ENCODE peak calls at places on chromosomes 12 and 14, in four cellular contexts. U is activated CD8-positive, alpha-beta memory T cell treated with anti-CD3 and anti-CD28 coated beads, Interleukin-2, amount 50 U/mL, for 48 hours; K is BJ; N is H7. X is an unnamed sample.
A peak's percentile ranks its signal among the peaks of the same experiment; 100 is the strongest.

GRCh38 chr14:56294125-56294524 is 175.9 kb downstream of the PELI2 start:
- DNase-seq in U (no peak), K (no peak), N (peak; percentile 30), X (no peak)

GRCh38 chr12:56128669-56129209 is 672 bp downstream of the ESYT1 start:
- DNase-seq in U (no peak), K (no peak), N (peak; percentile 65), X (no peak)

GRCh38 chr12:96047621-96048211 is 12.3 kb upstream of the LTA4H start:
- DNase-seq in U (no peak), K (no peak), N (no peak), X (no peak)

GRCh38 chr12:49541911-49542505 is 3.2 kb downstream of the KCNH3 start:
- DNase-seq in U (no peak), K (no peak), N (peak; percentile 40), X (no peak)

GRCh38 chr14:58428011-58428807 is 690 bp downstream of the KIAA0586 start:
- DNase-seq in U (no peak), K (peak; percentile 19), N (peak; percentile 21), X (no peak)

GRCh38 chr14:90755661-90756304 is 60.4 kb downstream of the TTC7B start:
- DNase-seq in U (no peak), K (no peak), N (no peak), X (no peak)

GRCh38 chr14:34043627-34044372 is 92.9 kb upstream of the EGLN3 start:
- DNase-seq in U (peak; percentile 84), K (no peak), N (no peak), X (no peak)

GRCh38 chr12:54042970-54043744 is 10.3 kb downstream of the HOXC5 start:
- DNase-seq in U (no peak), K (no peak), N (no peak), X (no peak)

GRCh38 chr12:57129311-57130288 is 1.3 kb downstream of the LRP1 start:
- DNase-seq in U (no peak), K (no peak), N (peak; percentile 82), X (no peak)

GRCh38 chr12:56932867-56933266 is 1.3 kb downstream of the SDR9C7 start:
- DNase-seq in U (peak; percentile 42), K (no peak), N (peak; percentile 3), X (no peak)

GRCh38 chr12:110502449-110502738 is 263 bp downstream of the RAD9B start:
- DNase-seq in U (no peak), K (no peak), N (no peak), X (no peak)

GRCh38 chr12:65278576-65279386 is at the start of gene MSRB3:
- DNase-seq in U (peak; percentile 57), K (no peak), N (peak; percentile 88), X (peak; percentile 56)

GRCh38 chr12:24270965-24271364 is 321.5 kb upstream of the SOX5 start:
- DNase-seq in U (no peak), K (no peak), N (no peak), X (no peak)

GRCh38 chr14:98926151-98926550 is 345.8 kb downstream of the BCL11B start:
- DNase-seq in U (no peak), K (no peak), N (no peak), X (no peak)

GRCh38 chr14:100031506-100032281 is 33.5 kb upstream of the EVL start:
- DNase-seq in U (no peak), K (peak; percentile 96), N (no peak), X (peak; percentile 97)

GRCh38 chr14:65250162-65250495 is 147.8 kb upstream of the MAX start:
- DNase-seq in U (no peak), K (no peak), N (no peak), X (no peak)

GRCh38 chr12:95574799-95575452 is 23.6 kb upstream of the USP44 start:
- DNase-seq in U (no peak), K (no peak), N (peak; percentile 47), X (peak; percentile 17)

GRCh38 chr12:108240928-108241327 is 98.2 kb downstream of the CMKLR1 start:
- DNase-seq in U (no peak), K (no peak), N (no peak), X (no peak)

GRCh38 chr14:100677925-100678765 is 48.5 kb upstream of the DLK1 start:
- DNase-seq in U (no peak), K (peak; percentile 53), N (peak; percentile 82), X (no peak)

GRCh38 chr12:100200450-100201181 is at the start of gene ACTR6:
- DNase-seq in U (peak; percentile 95), K (peak; percentile 74), N (peak; percentile 88), X (peak; percentile 90)

GRCh38 chr12:54591001-54591591 is 2.6 kb upstream of the PPP1R1A start:
- DNase-seq in U (no peak), K (no peak), N (peak; percentile 11), X (no peak)

GRCh38 chr14:39069923-39070322 is 33.1 kb downstream of the SEC23A start:
- DNase-seq in U (no peak), K (no peak), N (no peak), X (no peak)

GRCh38 chr14:104531421-104532190 is 48.0 kb upstream of the C14orf180 start:
- DNase-seq in U (no peak), K (no peak), N (no peak), X (no peak)

GRCh38 chr12:94272280-94272679 is 123.9 kb downstream of the PLXNC1 start:
- DNase-seq in U (no peak), K (no peak), N (no peak), X (no peak)

GRCh38 chr12:67482751-67483661 is 165.5 kb upstream of the DYRK2 start:
- DNase-seq in U (peak; percentile 64), K (peak; percentile 39), N (no peak), X (no peak)

GRCh38 chr12:50069069-50069468 is 11.7 kb downstream of the ASIC1 start:
- DNase-seq in U (no peak), K (no peak), N (no peak), X (no peak)

GRCh38 chr12:1847411-1847810 is 27.0 kb downstream of the LRTM2 start:
- DNase-seq in U (no peak), K (no peak), N (peak; percentile 21), X (no peak)

GRCh38 chr12:106791531-106791930 is 17.0 kb downstream of the RIC8B start:
- DNase-seq in U (no peak), K (no peak), N (no peak), X (no peak)

GRCh38 chr12:27509032-27509431 is 15.0 kb upstream of the PPFIBP1 start:
- DNase-seq in U (no peak), K (no peak), N (no peak), X (no peak)

GRCh38 chr14:43407721-43408120 is 1099.4 kb downstream of the FSCB start:
- DNase-seq in U (no peak), K (no peak), N (no peak), X (no peak)

GRCh38 chr12:101616027-101616494 is 21.3 kb downstream of the MYBPC1 start:
- DNase-seq in U (no peak), K (no peak), N (no peak), X (no peak)

GRCh38 chr12:8108808-8109398 is 14.5 kb upstream of the CLEC4A start:
- DNase-seq in U (peak; percentile 84), K (peak; percentile 18), N (peak; percentile 74), X (peak; percentile 47)

GRCh38 chr12:5718680-5719079 is 226.4 kb downstream of the ANO2 start:
- DNase-seq in U (no peak), K (no peak), N (no peak), X (no peak)

GRCh38 chr14:53840444-53840843 is 116.2 kb downstream of the BMP4 start:
- DNase-seq in U (no peak), K (no peak), N (no peak), X (no peak)

GRCh38 chr12:106416273-106416672 is 58.7 kb downstream of the POLR3B start:
- DNase-seq in U (no peak), K (no peak), N (no peak), X (no peak)

GRCh38 chr12:122013792-122014590 is 7.7 kb upstream of the BCL7A start:
- DNase-seq in U (no peak), K (no peak), N (peak; percentile 10), X (no peak)

GRCh38 chr14:54975856-54976255 is 51.0 kb downstream of the WDHD1 start:
- DNase-seq in U (no peak), K (no peak), N (no peak), X (no peak)